ENCODE peak calls at places on chromosomes 1 and 21, in five cellular contexts. S is SK-N-SH, J is K562, Y is GM12878, X is HCT116. N is an unnamed sample.

GRCh38 chr1:1306661-1307260 is 969 bp downstream of the ACAP3 start:
- DNase-seq in Y (no peak), J (no peak), S (no peak), X (no peak), N (peak; percentile 60)

GRCh38 chr1:66833112-66833511 is 32.0 kb upstream of the INSL5 start:
- DNase-seq in Y (no peak), J (no peak), S (no peak), X (no peak), N (no peak)

GRCh38 chr21:14243461-14243860 is 27.5 kb downstream of the RBM11 start:
- DNase-seq in Y (no peak), X (no peak), J (no peak), S (no peak), N (no peak)

GRCh38 chr1:168552961-168553360 is 9.2 kb upstream of the XCL2 start:
- DNase-seq in S (no peak), J (no peak), X (no peak), Y (no peak), N (no peak)

GRCh38 chr1:65729308-65729707 is 63.4 kb upstream of the PDE4B start:
- DNase-seq in Y (no peak), J (no peak), S (no peak), X (no peak), N (no peak)

GRCh38 chr1:111789666-111790316 is 34.1 kb downstream of the DDX20 start:
- DNase-seq in Y (no peak), X (no peak), S (no peak), J (no peak), N (no peak)

GRCh38 chr1:201122321-201123017 is 4.5 kb downstream of the ASCL5 start:
- DNase-seq in S (no peak), Y (no peak), J (no peak), X (no peak), N (no peak)

GRCh38 chr1:22461678-22462527 is 10.3 kb downstream of the ZBTB40 start:
- DNase-seq in S (no peak), Y (no peak), J (no peak), X (no peak), N (no peak)

GRCh38 chr1:24932284-24932683 is 2.2 kb upstream of the RUNX3 start:
- DNase-seq in Y (no peak), X (peak; percentile 21), S (peak; percentile 97), J (peak; percentile 92), N (no peak)

GRCh38 chr1:15187175-15187810 is 33.7 kb downstream of the TMEM51 start:
- DNase-seq in Y (no peak), X (no peak), J (no peak), S (peak; percentile 77), N (no peak)

GRCh38 chr1:165288301-165289120 is 68.0 kb downstream of the LMX1A start:
- DNase-seq in J (no peak), S (no peak), X (no peak), Y (no peak), N (no peak)

GRCh38 chr1:41319803-41320711 is 41.2 kb upstream of the FOXO6 start:
- DNase-seq in X (no peak), J (no peak), Y (no peak), S (no peak), N (no peak)

DNA sequence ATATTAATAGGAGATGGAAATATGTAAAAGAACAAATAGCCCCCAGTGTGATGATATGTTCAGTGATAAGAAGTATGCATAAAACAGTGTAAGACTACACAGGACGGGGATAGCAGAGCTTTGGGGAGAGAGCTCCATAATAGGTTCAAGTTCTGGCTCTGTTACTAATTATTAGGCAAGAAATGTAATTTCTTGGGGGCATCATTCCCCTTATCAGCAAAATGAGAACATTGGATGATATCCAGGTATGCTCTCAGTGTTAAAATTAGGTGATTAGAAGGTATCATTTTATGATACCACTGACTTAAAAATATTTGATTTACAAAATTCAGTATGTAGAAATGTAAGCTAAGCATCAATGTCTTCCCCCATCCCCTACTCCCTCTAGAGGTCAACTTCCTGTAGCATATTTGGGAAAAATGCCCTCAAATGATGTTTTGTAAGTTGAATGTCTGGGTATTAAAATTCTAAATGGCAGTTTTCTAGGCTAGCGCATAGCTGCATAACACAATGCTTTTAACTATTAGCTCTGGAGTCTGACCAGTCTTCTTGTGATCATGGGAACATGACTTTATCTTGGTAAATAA is 585.7 kb upstream of the CAMK1G start:
- DNase-seq in X (no peak), J (no peak), S (peak; percentile 53), Y (no peak), N (no peak)
- TF ChIP-seq ZBTB33 in X (no peak), J (no peak), S (no peak), Y (no peak), N (no peak)

GRCh38 chr1:19424651-19425570 is 60.4 kb downstream of the CAPZB start:
- DNase-seq in J (no peak), Y (no peak), S (no peak), X (no peak), N (peak; percentile 91)

GRCh38 chr1:19425643-19426245 is 59.6 kb downstream of the CAPZB start:
- DNase-seq in J (no peak), Y (no peak), S (no peak), X (no peak), N (peak; percentile 84)

GRCh38 chr1:19429611-19430010 is 55.7 kb downstream of the CAPZB start:
- DNase-seq in X (no peak), J (no peak), S (no peak), Y (no peak), N (no peak)

GRCh38 chr1:19426294-19427086 is 58.8 kb downstream of the CAPZB start:
- DNase-seq in Y (no peak), S (no peak), J (no peak), X (no peak), N (peak; percentile 64)

GRCh38 chr1:19427087-19427781 is 58.1 kb downstream of the CAPZB start:
- DNase-seq in X (no peak), J (no peak), S (no peak), Y (no peak), N (peak; percentile 85)
- TF ChIP-seq ZBTB33 in X (no peak), J (no peak), S (no peak), Y (no peak), N (no peak)

GRCh38 chr1:231828182-231828920 is 201.8 kb downstream of the DISC1 start:
- DNase-seq in X (peak; percentile 60), S (no peak), Y (no peak), J (no peak), N (peak; percentile 95)
- TF ChIP-seq ZBTB33 in X (no peak), S (peak; percentile 76), Y (no peak), J (no peak), N (no peak)

GRCh38 chr1:234731371-234732085 is 121.5 kb upstream of the IRF2BP2 start:
- DNase-seq in Y (peak; percentile 68), J (no peak), S (no peak), X (peak; percentile 21), N (peak; percentile 59)
- TF ChIP-seq ZBTB33 in Y (no peak), J (no peak), S (no peak), X (no peak), N (no peak)

DNA sequence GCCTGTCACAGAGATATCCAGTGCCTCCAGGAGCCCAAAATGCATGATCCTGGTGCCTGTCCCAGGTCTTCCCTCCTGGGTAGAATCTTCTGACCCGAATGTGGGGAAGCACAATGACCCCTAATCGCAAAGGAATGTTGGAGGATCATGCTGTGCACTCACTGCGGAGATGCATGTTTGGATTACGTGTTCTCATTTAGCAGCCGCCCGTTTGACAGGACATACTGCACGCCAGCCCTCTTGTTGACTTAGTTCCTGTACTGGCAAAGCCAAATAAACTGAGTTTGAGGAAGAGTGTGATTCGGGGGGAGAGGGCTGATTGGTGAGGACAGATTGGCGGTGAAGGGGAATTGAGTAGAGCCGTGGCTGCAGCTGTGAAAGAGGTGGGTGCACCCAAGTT is 85.9 kb upstream of the SIM2 start:
- DNase-seq in J (no peak), S (no peak), Y (no peak), X (no peak), N (peak; percentile 49)
- TF ChIP-seq ZBTB33 in J (no peak), S (no peak), Y (no peak), X (no peak), N (no peak)

GRCh38 chr1:182229907-182230522 is 161.6 kb downstream of the GLUL start:
- DNase-seq in X (no peak), J (no peak), S (peak; percentile 38), Y (no peak), N (no peak)

GRCh38 chr1:182227864-182228547 is 163.6 kb downstream of the GLUL start:
- DNase-seq in Y (no peak), S (no peak), J (no peak), X (no peak), N (no peak)

GRCh38 chr1:182229451-182229850 is 162.1 kb downstream of the GLUL start:
- DNase-seq in J (no peak), Y (no peak), X (no peak), S (no peak), N (no peak)

DNA sequence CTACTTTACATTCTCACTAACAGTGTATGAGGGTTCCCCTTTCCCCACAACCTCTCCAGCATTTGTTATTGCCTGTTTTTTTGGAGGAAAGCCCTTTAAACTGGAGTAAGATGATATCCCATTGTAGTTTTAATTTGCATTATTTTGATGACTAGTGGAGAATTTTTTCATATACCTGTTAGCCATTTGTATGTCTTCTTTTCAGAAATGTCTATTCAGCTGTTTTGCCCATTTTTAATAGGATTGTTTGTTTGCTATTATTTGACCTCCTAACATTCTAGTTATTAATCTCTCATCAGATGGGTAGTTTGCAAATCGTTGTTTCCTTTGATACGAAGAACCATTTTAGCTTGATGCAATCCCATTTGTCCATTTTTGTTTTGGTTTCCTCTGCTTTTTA is 165.0 kb downstream of the GLUL start:
- DNase-seq in Y (no peak), J (no peak), X (no peak), S (no peak), N (no peak)
- TF ChIP-seq ZBTB33 in Y (no peak), J (no peak), X (no peak), S (no peak), N (no peak)

DNA sequence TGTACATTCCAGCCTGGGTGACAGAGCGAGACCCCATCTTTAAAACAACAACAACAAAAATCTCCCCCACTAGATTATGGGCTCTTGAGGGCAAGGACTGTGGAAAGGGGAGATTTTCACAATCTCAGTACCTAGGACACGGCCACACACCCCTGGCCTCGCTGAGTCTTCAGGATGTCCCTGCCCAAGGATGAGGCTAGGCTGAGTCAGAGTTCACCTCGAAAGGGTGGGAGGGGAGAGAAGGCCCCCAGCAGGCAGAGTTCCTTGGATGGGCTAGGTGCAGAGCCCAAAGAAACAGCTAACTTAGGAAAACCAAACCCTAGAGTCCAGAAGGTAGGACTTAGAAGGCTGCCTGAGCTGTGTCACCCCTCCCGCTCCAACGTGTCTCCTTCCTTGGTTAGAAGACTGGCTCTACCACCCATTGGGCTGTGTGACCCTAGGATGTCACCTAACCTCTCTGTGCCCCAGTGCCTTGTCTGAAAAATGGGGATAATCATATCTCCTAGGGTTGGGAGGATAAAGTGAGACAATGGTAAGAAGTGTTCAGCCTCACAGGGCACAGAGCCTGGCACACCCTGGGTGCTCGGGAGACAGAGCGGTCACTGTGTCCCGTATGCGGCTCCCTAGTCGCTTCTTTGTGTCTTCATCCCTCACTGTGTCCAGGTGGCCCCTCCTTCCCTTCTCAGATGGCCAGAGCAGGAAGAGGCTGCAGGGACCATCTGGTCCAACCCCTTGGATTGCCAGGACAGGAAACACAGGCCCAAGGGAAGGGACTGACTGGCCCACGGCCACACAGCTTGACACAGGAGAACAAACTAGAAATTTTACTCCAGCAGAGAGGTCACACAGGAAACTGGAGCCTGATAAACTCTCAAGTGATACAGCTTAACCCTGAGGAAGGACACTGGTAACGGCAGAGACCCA is 11.2 kb downstream of the TRIM62 start:
- DNase-seq in J (no peak), S (no peak), Y (no peak), X (no peak), N (no peak)
- TF ChIP-seq ZBTB33 in J (no peak), S (no peak), Y (no peak), X (no peak), N (no peak)